ENCODE peak calls at places on chromosomes 1 and 21, in six cellular contexts. O is amygdala; J is GM12865; E is endothelial cell; U is stimulated activated CD4-positive, alpha-beta T cell treated with anti-CD3 and anti-CD28 coated beads, TNF-alpha, amount 100 ng/mL, for 1 hour; T is H54. Q is an unnamed sample.

GRCh38 chr1:93448983-93449805 is 1.3 kb downstream of the FNBP1L start:
- DNase-seq in U (no peak), J (no peak), E (peak), T (no peak), O (no peak), Q (no peak)

GRCh38 chr1:19661721-19662228 is 2.9 kb upstream of the HTR6 start:
- DNase-seq in O (no peak), J (peak), T (no peak), U (no peak), E (no peak), Q (no peak)

GRCh38 chr1:222950892-222951291 is 136.1 kb downstream of the DISP1 start:
- DNase-seq in J (no peak), O (no peak), U (no peak), E (no peak), T (no peak), Q (no peak)

GRCh38 chr1:114208659-114209215 is 55.1 kb upstream of the SYT6 start:
- DNase-seq in T (no peak), J (no peak), O (no peak), E (no peak), U (no peak), Q (no peak)

GRCh38 chr21:25927195-25927880 is 192.6 kb downstream of the GABPA start:
- DNase-seq in J (no peak), T (no peak), E (no peak), O (no peak), U (no peak), Q (no peak)

GRCh38 chr1:48870596-48870995 is 93.9 kb upstream of the BEND5 start:
- DNase-seq in J (peak), O (no peak), T (no peak), U (no peak), E (no peak), Q (no peak)

GRCh38 chr1:172325562-172325961 is 94.9 kb upstream of the C1orf105 start:
- DNase-seq in E (no peak), T (peak), O (no peak), J (no peak), U (no peak), Q (no peak)

GRCh38 chr1:33974147-33974546 is 110.3 kb downstream of the HMGB4 start:
- DNase-seq in J (no peak), O (no peak), U (no peak), E (no peak), T (no peak), Q (no peak)

GRCh38 chr21:45355573-45355972 is 49.4 kb upstream of the COL18A1 start:
- DNase-seq in E (no peak), U (no peak), T (no peak), O (no peak), J (no peak), Q (no peak)

GRCh38 chr1:172742599-172743500 is 83.9 kb downstream of the FASLG start:
- DNase-seq in U (no peak), O (no peak), J (peak), T (no peak), E (no peak), Q (no peak)

GRCh38 chr1:228150458-228151169 is 884 bp downstream of the GJC2 start:
- DNase-seq in J (no peak), O (peak), E (no peak), T (peak), U (no peak), Q (no peak)

GRCh38 chr1:37722181-37723071 is 30.1 kb downstream of the CDCA8 start:
- DNase-seq in J (no peak), O (peak), T (no peak), E (no peak), U (no peak), Q (no peak)

GRCh38 chr21:43311303-43311817 is 115.6 kb downstream of the SIK1 start:
- DNase-seq in O (no peak), E (no peak), J (no peak), U (no peak), T (no peak), Q (no peak)

GRCh38 chr1:8439015-8439702 is 121.2 kb downstream of the SLC45A1 start:
- DNase-seq in E (peak), T (no peak), J (peak), O (no peak), U (no peak), Q (no peak)